ENCODE peak calls at places on chromosomes 12 and 14, in nine cellular contexts. One of them, this sample, is unnamed. For H3K4me1, the result is how much of the 10 kb centered on the place peaks cover.

GRCh38 chr12:93167841-93168492 is 209.8 kb upstream of the NUDT4 start:
- DNase-seq in fibroblast of lung: peak
- DNase-seq in endodermal cell: peak
- DNase-seq in GM23338: peak
- DNase-seq in thyroid gland: peak
- DNase-seq in heart right ventricle: no peak
- DNase-seq in A549: no peak
- DNase-seq in osteoblast: no peak
- DNase-seq in neuronal stem cell: peak
- DNase-seq in this sample: no peak

GRCh38 chr12:108305520-108305919 is 33.6 kb downstream of the CMKLR1 start:
- DNase-seq in GM23338: no peak
- DNase-seq in fibroblast of lung: peak
- DNase-seq in endodermal cell: no peak
- DNase-seq in neuronal stem cell: no peak
- DNase-seq in thyroid gland: peak
- DNase-seq in heart right ventricle: peak
- DNase-seq in osteoblast: peak
- DNase-seq in A549: no peak
- DNase-seq in this sample: peak

GRCh38 chr12:52041695-52042123 is 9.5 kb upstream of the NR4A1 start:
- DNase-seq in GM23338: peak
- DNase-seq in neuronal stem cell: no peak
- DNase-seq in fibroblast of lung: no peak
- DNase-seq in thyroid gland: peak
- DNase-seq in heart right ventricle: peak
- DNase-seq in A549: peak
- DNase-seq in osteoblast: no peak
- DNase-seq in endodermal cell: peak
- DNase-seq in this sample: peak

GRCh38 chr12:69290545-69291277 is 51.3 kb downstream of the CPSF6 start:
- DNase-seq in endodermal cell: peak
- DNase-seq in heart right ventricle: peak
- DNase-seq in A549: peak
- DNase-seq in neuronal stem cell: peak
- DNase-seq in fibroblast of lung: peak
- DNase-seq in GM23338: peak
- DNase-seq in thyroid gland: peak
- DNase-seq in osteoblast: peak
- DNase-seq in this sample: peak

GRCh38 chr12:108832730-108833354 is 24.5 kb downstream of the SSH1 start:
- DNase-seq in thyroid gland: peak
- DNase-seq in GM23338: no peak
- DNase-seq in A549: peak
- DNase-seq in endodermal cell: no peak
- DNase-seq in osteoblast: no peak
- DNase-seq in heart right ventricle: no peak
- DNase-seq in neuronal stem cell: no peak
- DNase-seq in fibroblast of lung: peak
- DNase-seq in this sample: peak

GRCh38 chr12:57893460-57894353 is 47.2 kb upstream of the CTDSP2 start:
- DNase-seq in endodermal cell: peak
- DNase-seq in neuronal stem cell: no peak
- DNase-seq in thyroid gland: peak
- DNase-seq in heart right ventricle: peak
- DNase-seq in A549: no peak
- DNase-seq in fibroblast of lung: peak
- DNase-seq in osteoblast: peak
- DNase-seq in GM23338: peak
- DNase-seq in this sample: peak

GRCh38 chr14:65054471-65055085 is 47.7 kb downstream of the MAX start:
- DNase-seq in neuronal stem cell: no peak
- DNase-seq in thyroid gland: no peak
- DNase-seq in endodermal cell: no peak
- DNase-seq in A549: no peak
- DNase-seq in GM23338: peak
- DNase-seq in fibroblast of lung: no peak
- DNase-seq in osteoblast: no peak
- DNase-seq in heart right ventricle: peak
- DNase-seq in this sample: no peak

GRCh38 chr12:106840217-106840616 is 65.7 kb downstream of the RIC8B start:
- DNase-seq in GM23338: peak
- DNase-seq in osteoblast: peak
- DNase-seq in A549: peak
- DNase-seq in neuronal stem cell: no peak
- DNase-seq in heart right ventricle: no peak
- DNase-seq in fibroblast of lung: peak
- DNase-seq in endodermal cell: peak
- DNase-seq in thyroid gland: peak
- DNase-seq in this sample: peak

GRCh38 chr14:72916174-72916573 is 10.1 kb upstream of the DCAF4 start:
- DNase-seq in fibroblast of lung: peak
- DNase-seq in GM23338: no peak
- DNase-seq in osteoblast: no peak
- DNase-seq in thyroid gland: no peak
- DNase-seq in A549: peak
- DNase-seq in neuronal stem cell: no peak
- DNase-seq in endodermal cell: peak
- DNase-seq in heart right ventricle: no peak
- DNase-seq in this sample: peak

GRCh38 chr12:15227004-15227679 is 5.9 kb upstream of the RERG start:
- DNase-seq in heart right ventricle: peak
- DNase-seq in endodermal cell: peak
- DNase-seq in neuronal stem cell: peak
- DNase-seq in thyroid gland: peak
- DNase-seq in fibroblast of lung: peak
- DNase-seq in GM23338: peak
- DNase-seq in A549: peak
- DNase-seq in osteoblast: peak
- DNase-seq in this sample: peak

GRCh38 chr14:103118019-103118662 is 5.1 kb upstream of the TNFAIP2 start:
- DNase-seq in A549: no peak
- DNase-seq in osteoblast: peak
- DNase-seq in heart right ventricle: peak
- DNase-seq in neuronal stem cell: no peak
- DNase-seq in endodermal cell: peak
- DNase-seq in GM23338: no peak
- DNase-seq in fibroblast of lung: no peak
- DNase-seq in thyroid gland: peak
- DNase-seq in this sample: no peak

GRCh38 chr12:31570880-31571279 is 20.1 kb downstream of the DENND5B start:
- DNase-seq in GM23338: peak
- DNase-seq in thyroid gland: no peak
- DNase-seq in neuronal stem cell: no peak
- DNase-seq in fibroblast of lung: no peak
- DNase-seq in endodermal cell: peak
- DNase-seq in heart right ventricle: no peak
- DNase-seq in osteoblast: no peak
- DNase-seq in A549: no peak
- DNase-seq in this sample: no peak

GRCh38 chr14:61347771-61348443 is 26.5 kb downstream of the PRKCH start:
- DNase-seq in fibroblast of lung: no peak
- DNase-seq in A549: no peak
- DNase-seq in endodermal cell: no peak
- DNase-seq in thyroid gland: no peak
- DNase-seq in heart right ventricle: no peak
- DNase-seq in osteoblast: no peak
- DNase-seq in neuronal stem cell: no peak
- DNase-seq in GM23338: no peak
- DNase-seq in this sample: no peak

GRCh38 chr14:69573841-69574265 is 818 bp downstream of the CCDC177 start:
- DNase-seq in A549: no peak
- DNase-seq in thyroid gland: no peak
- DNase-seq in fibroblast of lung: no peak
- DNase-seq in GM23338: peak
- DNase-seq in heart right ventricle: no peak
- DNase-seq in neuronal stem cell: peak
- DNase-seq in endodermal cell: peak
- DNase-seq in osteoblast: peak
- DNase-seq in this sample: no peak
- H3K4me3 ChIP-seq in A549: peak
- H3K4me3 ChIP-seq in thyroid gland: no peak
- H3K4me3 ChIP-seq in fibroblast of lung: no peak
- H3K4me3 ChIP-seq in GM23338: peak
- H3K4me3 ChIP-seq in heart right ventricle: peak
- H3K4me3 ChIP-seq in neuronal stem cell: peak
- H3K4me3 ChIP-seq in endodermal cell: peak
- H3K4me3 ChIP-seq in osteoblast: no peak
- H3K4me3 ChIP-seq in this sample: no peak

GRCh38 chr14:105487449-105487985 is 831 bp downstream of the CRIP1 start:
- DNase-seq in fibroblast of lung: no peak
- DNase-seq in neuronal stem cell: no peak
- DNase-seq in osteoblast: no peak
- DNase-seq in endodermal cell: no peak
- DNase-seq in thyroid gland: peak
- DNase-seq in heart right ventricle: peak
- DNase-seq in A549: no peak
- DNase-seq in GM23338: no peak
- DNase-seq in this sample: no peak
- H3K4me1 ChIP-seq in fibroblast of lung: under half
- H3K4me1 ChIP-seq in neuronal stem cell: under half
- H3K4me1 ChIP-seq in osteoblast: under half
- H3K4me1 ChIP-seq in endodermal cell: under half
- H3K4me1 ChIP-seq in thyroid gland: half or more
- H3K4me1 ChIP-seq in heart right ventricle: half or more
- H3K4me1 ChIP-seq in A549: half or more
- H3K4me1 ChIP-seq in GM23338: under half
- H3K4me1 ChIP-seq in this sample: under half

DNA sequence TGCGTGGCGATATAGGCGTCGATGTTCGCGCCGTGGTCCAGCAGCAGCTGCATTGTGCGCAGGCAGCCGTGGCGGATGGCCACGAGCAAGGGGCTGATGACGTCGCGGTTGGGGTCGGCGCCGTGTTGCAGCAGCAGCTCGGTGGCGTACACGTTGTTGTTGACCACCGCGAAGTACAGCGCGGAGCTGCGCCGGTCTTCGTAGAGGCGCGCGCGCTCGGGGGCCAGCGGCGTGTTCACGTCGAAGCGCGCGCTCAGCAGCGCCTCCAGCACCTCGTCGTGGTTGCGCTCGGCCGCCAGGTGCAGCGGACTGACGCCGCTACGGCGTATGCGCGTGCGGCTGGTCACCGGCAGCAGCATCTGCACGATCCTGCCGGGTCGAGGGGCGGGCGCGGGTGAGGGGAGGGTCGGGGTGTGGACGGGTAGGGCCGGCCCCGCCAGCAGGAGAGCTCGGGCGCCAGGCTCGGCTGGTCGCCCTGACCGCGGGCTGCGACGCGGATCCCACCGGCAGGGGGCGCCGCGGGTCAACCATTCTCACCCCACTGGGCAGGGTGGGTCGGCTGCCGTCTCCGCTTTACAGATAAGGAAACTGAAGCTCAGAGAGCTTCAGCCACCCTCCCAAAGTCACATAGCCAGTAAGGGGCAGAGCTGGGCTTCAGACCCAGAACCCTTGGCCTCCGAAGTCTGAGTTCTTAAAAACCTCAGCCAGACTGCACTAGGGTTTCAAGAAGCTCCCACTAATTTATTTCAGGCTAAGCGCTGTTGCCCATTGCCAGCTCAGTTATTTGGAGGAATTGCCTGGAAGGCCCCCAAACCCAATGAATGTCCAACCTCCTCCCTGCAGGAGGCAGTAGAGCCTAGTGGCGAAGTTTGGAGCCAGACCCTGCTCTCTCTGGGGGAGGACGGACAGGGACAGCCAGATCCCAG is 12.4 kb downstream of the FAM181A start:
- DNase-seq in osteoblast: peak
- DNase-seq in endodermal cell: peak
- DNase-seq in GM23338: peak
- DNase-seq in neuronal stem cell: peak
- DNase-seq in heart right ventricle: peak
- DNase-seq in thyroid gland: peak
- DNase-seq in fibroblast of lung: peak
- DNase-seq in A549: peak
- DNase-seq in this sample: peak
- H3K4me3 ChIP-seq in osteoblast: peak
- H3K4me3 ChIP-seq in endodermal cell: peak
- H3K4me3 ChIP-seq in GM23338: peak
- H3K4me3 ChIP-seq in neuronal stem cell: peak
- H3K4me3 ChIP-seq in heart right ventricle: peak
- H3K4me3 ChIP-seq in thyroid gland: no peak
- H3K4me3 ChIP-seq in fibroblast of lung: no peak
- H3K4me3 ChIP-seq in A549: peak
- H3K4me3 ChIP-seq in this sample: peak

GRCh38 chr12:113203852-113204760 is 17.2 kb upstream of the TPCN1 start:
- DNase-seq in thyroid gland: no peak
- DNase-seq in osteoblast: no peak
- DNase-seq in A549: no peak
- DNase-seq in neuronal stem cell: no peak
- DNase-seq in GM23338: no peak
- DNase-seq in endodermal cell: no peak
- DNase-seq in heart right ventricle: no peak
- DNase-seq in fibroblast of lung: no peak
- DNase-seq in this sample: peak
- H3K4me1 ChIP-seq in thyroid gland: under half
- H3K4me1 ChIP-seq in osteoblast: under half
- H3K4me1 ChIP-seq in A549: under half
- H3K4me1 ChIP-seq in neuronal stem cell: under half
- H3K4me1 ChIP-seq in GM23338: under half
- H3K4me1 ChIP-seq in endodermal cell: under half
- H3K4me1 ChIP-seq in heart right ventricle: under half
- H3K4me1 ChIP-seq in fibroblast of lung: under half
- H3K4me1 ChIP-seq in this sample: under half

DNA sequence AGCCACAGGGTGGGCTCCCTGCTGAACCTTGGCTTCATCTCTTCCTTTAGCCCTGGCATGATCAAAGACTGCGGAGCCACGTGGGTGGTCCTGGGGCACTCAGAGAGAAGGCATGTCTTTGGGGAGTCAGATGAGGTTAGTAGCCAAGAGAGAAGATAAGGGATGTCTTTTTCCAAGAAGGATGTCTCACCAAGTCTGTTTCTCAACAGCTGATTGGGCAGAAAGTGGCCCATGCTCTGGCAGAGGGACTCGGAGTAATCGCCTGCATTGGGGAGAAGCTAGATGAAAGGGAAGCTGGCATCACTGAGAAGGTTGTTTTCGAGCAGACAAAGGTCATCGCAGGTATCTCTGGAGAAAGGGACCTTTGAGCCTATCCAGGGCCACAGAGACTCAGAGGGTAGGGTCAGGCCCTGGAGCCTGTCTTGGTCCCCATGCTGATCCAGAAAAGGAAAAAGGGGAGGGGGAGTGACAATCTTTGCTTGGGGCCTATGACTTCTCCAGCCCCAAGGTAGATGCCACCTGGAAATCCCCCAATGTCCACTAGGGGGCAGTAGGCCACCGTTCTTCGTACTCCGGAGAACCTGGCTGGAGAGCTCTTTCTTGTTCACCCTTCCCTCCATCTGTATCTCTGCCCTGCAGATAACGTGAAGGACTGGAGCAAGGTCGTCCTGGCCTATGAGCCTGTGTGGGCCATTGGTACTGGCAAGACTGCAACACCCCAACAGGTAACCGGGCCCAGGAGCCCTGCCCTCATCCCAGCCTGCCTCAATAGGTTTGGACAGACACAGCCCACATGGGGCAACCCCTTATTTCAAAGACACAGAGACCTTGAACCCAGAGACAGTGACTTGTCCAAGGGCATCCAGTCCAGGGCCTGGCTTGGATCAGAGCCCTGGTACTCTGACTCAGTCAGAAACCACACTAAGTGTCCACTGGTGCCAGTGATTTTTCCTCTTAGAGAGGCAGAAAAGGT is 2.0 kb downstream of the TPI1 start:
- DNase-seq in neuronal stem cell: peak
- DNase-seq in osteoblast: peak
- DNase-seq in A549: peak
- DNase-seq in heart right ventricle: peak
- DNase-seq in GM23338: peak
- DNase-seq in fibroblast of lung: peak
- DNase-seq in endodermal cell: peak
- DNase-seq in thyroid gland: peak
- DNase-seq in this sample: peak
- H3K4me3 ChIP-seq in neuronal stem cell: peak
- H3K4me3 ChIP-seq in osteoblast: peak
- H3K4me3 ChIP-seq in A549: peak
- H3K4me3 ChIP-seq in heart right ventricle: peak
- H3K4me3 ChIP-seq in GM23338: peak
- H3K4me3 ChIP-seq in fibroblast of lung: peak
- H3K4me3 ChIP-seq in endodermal cell: peak
- H3K4me3 ChIP-seq in thyroid gland: no peak
- H3K4me3 ChIP-seq in this sample: peak